ENCODE peak calls at places on chromosomes 6 and 20, in five cellular contexts. X, T, Y, C and K are unnamed samples.

GRCh38 chr6:119071576-119071975 is 6.9 kb downstream of the FAM184A start:
- DNase-seq in X (no peak), T (no peak), Y (no peak), C (no peak), K (no peak)

GRCh38 chr6:63530984-63531383 is 41.3 kb upstream of the LOC128125822 start:
- DNase-seq in X (no peak), T (no peak), Y (no peak), C (no peak), K (no peak)

GRCh38 chr6:169189686-169190085 is 64.0 kb downstream of the THBS2 start:
- DNase-seq in X (no peak), T (no peak), Y (no peak), C (no peak), K (no peak)

GRCh38 chr20:44621939-44622338 is 29.6 kb downstream of the ADA start:
- DNase-seq in X (no peak), T (no peak), Y (no peak), C (no peak), K (no peak)

GRCh38 chr20:36097331-36097730 is 57.2 kb upstream of the EPB41L1 start:
- DNase-seq in X (no peak), T (no peak), Y (no peak), C (no peak), K (no peak)

GRCh38 chr6:167702241-167702827 is 124.4 kb upstream of the AFDN start:
- DNase-seq in X (no peak), T (no peak), Y (no peak), C (no peak), K (no peak)

GRCh38 chr6:85472744-85473143 is 22.9 kb downstream of the NT5E start:
- DNase-seq in X (no peak), T (no peak), Y (no peak), C (no peak), K (no peak)

GRCh38 chr6:12595161-12595792 is 121.3 kb upstream of the PHACTR1 start:
- DNase-seq in X (no peak), T (no peak), Y (no peak), C (no peak), K (peak; percentile 34)

GRCh38 chr6:22613695-22614094 is 44.3 kb downstream of the HDGFL1 start:
- DNase-seq in X (no peak), T (no peak), Y (peak; percentile 92), C (no peak), K (no peak)

GRCh38 chr6:150156460-150156859 is 13.6 kb downstream of the PPP1R14C start:
- DNase-seq in X (no peak), T (no peak), Y (no peak), C (no peak), K (no peak)

GRCh38 chr6:144314003-144314485 is 28.9 kb downstream of the UTRN start:
- DNase-seq in X (no peak), T (peak; percentile 55), Y (peak; percentile 39), C (peak; percentile 59), K (peak; percentile 68)
- TF ChIP-seq CTCF in X (no peak), T (no peak), Y (no peak), C (no peak), K (no peak)

GRCh38 chr20:40639132-40639531 is 49.9 kb downstream of the MAFB start:
- DNase-seq in X (no peak), T (no peak), Y (no peak), C (no peak), K (no peak)
- H3K27ac ChIP-seq in X (no peak overlapping the region), T (no peak overlapping the region), Y (no peak overlapping the region), C (no peak overlapping the region), K (no peak overlapping the region)

GRCh38 chr6:31607317-31607716 is 7.7 kb upstream of the AIF1 start:
- DNase-seq in X (no peak), T (no peak), Y (no peak), C (no peak), K (no peak)
- TF ChIP-seq CTCF in X (no peak), T (no peak), Y (no peak), C (no peak), K (no peak)

DNA sequence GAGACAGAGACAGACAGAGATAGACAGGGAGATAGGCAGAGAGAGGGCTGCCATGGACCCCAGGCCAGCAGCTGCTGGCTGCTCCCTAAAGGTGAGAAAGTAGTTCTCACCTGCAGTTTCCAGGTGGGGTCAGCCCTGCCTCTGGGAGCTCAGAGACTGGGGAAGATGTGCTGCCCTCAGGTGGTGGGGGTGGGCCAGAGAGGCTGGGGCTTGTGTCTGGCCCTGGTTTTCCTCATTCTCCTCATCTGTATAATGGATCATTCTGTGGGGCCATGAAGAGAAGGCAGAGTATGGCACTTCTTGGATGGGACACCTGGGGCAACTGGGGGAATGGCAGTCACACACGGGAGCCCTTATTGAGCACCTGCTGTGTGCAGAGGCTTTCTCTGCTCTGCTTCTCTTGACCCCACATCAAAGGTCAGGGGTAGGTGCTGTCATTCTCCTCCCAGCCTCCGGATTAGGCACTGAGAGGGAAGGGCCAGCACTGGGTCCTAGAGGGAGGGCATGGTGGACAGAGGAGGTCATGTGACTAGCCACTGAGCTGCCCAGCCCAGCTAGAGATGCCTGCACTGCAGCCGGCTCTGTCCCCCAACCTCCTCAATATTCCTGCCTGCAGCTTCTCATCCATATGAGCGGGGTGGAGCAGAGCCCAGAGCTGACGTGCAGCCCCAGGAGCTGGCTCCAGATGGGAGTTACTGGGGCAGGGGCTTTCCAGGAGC is 4.1 kb downstream of the ANGPT4 start:
- DNase-seq in X (no peak), T (no peak), Y (no peak), C (no peak), K (no peak)
- H3K27ac ChIP-seq in X (no peak overlapping the region), T (no peak overlapping the region), Y (no peak overlapping the region), C (no peak overlapping the region), K (peak overlapping the region; percentile 57)

GRCh38 chr20:62572980-62573379 is 69.3 kb upstream of the SLCO4A1 start:
- DNase-seq in X (no peak), T (no peak), Y (no peak), C (no peak), K (no peak)
- TF ChIP-seq CTCF in X (no peak), T (no peak), Y (no peak), C (no peak), K (no peak)

DNA sequence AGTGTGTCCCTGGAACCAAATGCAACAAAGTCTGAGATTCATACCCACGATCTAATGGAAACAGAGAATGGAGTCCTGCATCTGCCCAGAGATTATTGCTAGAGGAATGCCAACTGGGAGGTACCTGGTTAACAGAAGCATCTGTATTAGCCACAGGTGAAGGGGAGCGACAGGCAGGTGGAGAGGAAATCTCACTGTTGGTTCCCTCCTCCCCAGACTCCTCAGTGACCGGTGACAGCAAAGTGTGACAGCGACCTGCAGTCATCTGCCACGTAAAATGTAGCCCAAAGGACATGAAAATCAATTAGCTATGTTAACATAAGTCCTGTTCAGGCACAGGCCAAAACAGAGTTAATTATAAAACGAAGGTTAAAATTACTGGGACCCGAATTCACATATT is 336.6 kb downstream of the SYNE1 start:
- DNase-seq in X (no peak), T (no peak), Y (no peak), C (no peak), K (no peak)
- H3K27ac ChIP-seq in X (no peak overlapping the region), T (peak overlapping the region; percentile 75), Y (no peak overlapping the region), C (no peak overlapping the region), K (no peak overlapping the region)

GRCh38 chr6:47258724-47259347 is 50.9 kb downstream of the TNFRSF21 start:
- DNase-seq in X (no peak), T (no peak), Y (no peak), C (no peak), K (no peak)
- TF ChIP-seq CTCF in X (no peak), T (no peak), Y (no peak), C (no peak), K (no peak)

GRCh38 chr6:692356-692851 is 535 bp downstream of the EXOC2 start:
- DNase-seq in X (peak; percentile 61), T (no peak), Y (no peak), C (peak; percentile 31), K (peak; percentile 33)
- H3K27ac ChIP-seq in X (peak overlapping the region; percentile 87), T (peak overlapping the region; percentile 65), Y (no peak overlapping the region), C (peak overlapping the region; percentile 90), K (peak overlapping the region; percentile 93)

DNA sequence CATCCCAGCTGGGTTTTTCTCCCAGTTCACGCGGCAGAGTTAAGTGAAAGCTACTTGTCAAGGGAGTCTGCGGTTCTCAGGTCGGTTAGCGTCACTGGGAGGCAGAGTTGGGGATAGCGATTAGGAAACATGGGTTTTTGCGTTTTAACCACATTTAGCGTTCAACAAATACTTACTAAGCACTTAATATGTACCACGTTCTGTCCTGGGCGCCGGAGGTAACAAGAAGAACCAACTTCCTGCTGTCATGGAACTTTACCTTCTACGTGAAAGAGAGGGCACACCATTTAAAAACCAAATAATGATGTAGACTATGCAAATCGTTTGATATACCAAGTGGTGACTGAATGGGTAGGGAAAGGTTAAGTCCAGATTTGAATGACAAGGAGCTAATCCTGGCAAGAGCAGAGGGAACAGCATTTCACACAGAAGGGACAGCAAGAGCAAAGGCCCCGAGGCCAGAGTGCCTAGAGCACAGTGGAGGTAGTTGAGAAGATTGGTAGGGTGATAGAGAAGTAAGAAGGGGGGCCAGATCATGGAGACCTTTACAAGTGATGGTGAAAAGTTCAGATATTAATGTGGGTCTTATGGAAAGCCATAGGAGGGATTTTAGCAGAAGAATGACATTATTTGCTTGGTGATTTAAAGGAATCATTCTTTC is 740 bp downstream of the RIOK1 start:
- DNase-seq in X (no peak), T (no peak), Y (peak; percentile 50), C (no peak), K (no peak)
- TF ChIP-seq CTCF in X (no peak), T (no peak), Y (no peak), C (no peak), K (no peak)

GRCh38 chr6:56537223-56537770 is 105.4 kb downstream of the DST start:
- DNase-seq in X (no peak), T (no peak), Y (no peak), C (no peak), K (no peak)
- H3K27ac ChIP-seq in X (no peak overlapping the region), T (no peak overlapping the region), Y (no peak overlapping the region), C (no peak overlapping the region), K (no peak overlapping the region)